ENCODE peak calls at places on chromosomes 7 and 10, in seven cellular contexts. One of them, this sample, is unnamed. For H3K9me3, the result is how much of the 10 kb centered on the place peaks cover.

GRCh38 chr7:10082896-10083295 is 890.8 kb upstream of the PHF14 start:
- DNase-seq in effector memory CD4-positive, alpha-beta T cell: no peak
- DNase-seq in OCI-LY7: no peak
- DNase-seq in transverse colon: no peak
- DNase-seq in heart right ventricle: no peak
- DNase-seq in CD4-positive, CD25-positive, alpha-beta regulatory T cell: no peak
- DNase-seq in heart left ventricle: no peak
- DNase-seq in this sample: no peak

GRCh38 chr7:74092964-74093339 is 9.3 kb downstream of the LIMK1 start:
- DNase-seq in OCI-LY7: peak
- DNase-seq in transverse colon: peak
- DNase-seq in heart right ventricle: peak
- DNase-seq in effector memory CD4-positive, alpha-beta T cell: no peak
- DNase-seq in CD4-positive, CD25-positive, alpha-beta regulatory T cell: no peak
- DNase-seq in heart left ventricle: peak
- DNase-seq in this sample: no peak

GRCh38 chr10:58291538-58292174 is 22.7 kb downstream of the CISD1 start:
- DNase-seq in heart left ventricle: no peak
- DNase-seq in OCI-LY7: peak
- DNase-seq in CD4-positive, CD25-positive, alpha-beta regulatory T cell: peak
- DNase-seq in effector memory CD4-positive, alpha-beta T cell: no peak
- DNase-seq in heart right ventricle: no peak
- DNase-seq in transverse colon: no peak
- DNase-seq in this sample: peak

GRCh38 chr7:108079291-108080057 is 50.7 kb downstream of the LAMB4 start:
- DNase-seq in OCI-LY7: no peak
- DNase-seq in heart left ventricle: no peak
- DNase-seq in transverse colon: peak
- DNase-seq in effector memory CD4-positive, alpha-beta T cell: no peak
- DNase-seq in CD4-positive, CD25-positive, alpha-beta regulatory T cell: no peak
- DNase-seq in heart right ventricle: no peak
- DNase-seq in this sample: peak

GRCh38 chr7:143372070-143372469 is 9.1 kb upstream of the ZYX start:
- DNase-seq in effector memory CD4-positive, alpha-beta T cell: peak
- DNase-seq in heart right ventricle: peak
- DNase-seq in transverse colon: peak
- DNase-seq in heart left ventricle: peak
- DNase-seq in OCI-LY7: peak
- DNase-seq in CD4-positive, CD25-positive, alpha-beta regulatory T cell: peak
- DNase-seq in this sample: peak

GRCh38 chr10:80500572-80501380 is 36.9 kb upstream of the SH2D4B start:
- DNase-seq in heart left ventricle: peak
- DNase-seq in heart right ventricle: peak
- DNase-seq in effector memory CD4-positive, alpha-beta T cell: no peak
- DNase-seq in transverse colon: no peak
- DNase-seq in OCI-LY7: no peak
- DNase-seq in CD4-positive, CD25-positive, alpha-beta regulatory T cell: no peak
- DNase-seq in this sample: peak

GRCh38 chr7:18508441-18509427 is 13.2 kb downstream of the HDAC9 start:
- DNase-seq in OCI-LY7: no peak
- DNase-seq in heart right ventricle: no peak
- DNase-seq in heart left ventricle: no peak
- DNase-seq in CD4-positive, CD25-positive, alpha-beta regulatory T cell: no peak
- DNase-seq in transverse colon: no peak
- DNase-seq in effector memory CD4-positive, alpha-beta T cell: no peak
- DNase-seq in this sample: peak

GRCh38 chr7:117091721-117092120 is 138.4 kb downstream of the ST7 start:
- DNase-seq in effector memory CD4-positive, alpha-beta T cell: no peak
- DNase-seq in OCI-LY7: no peak
- DNase-seq in CD4-positive, CD25-positive, alpha-beta regulatory T cell: no peak
- DNase-seq in heart right ventricle: no peak
- DNase-seq in heart left ventricle: no peak
- DNase-seq in transverse colon: no peak
- DNase-seq in this sample: no peak

GRCh38 chr7:80748302-80749042 is 110.0 kb downstream of the CD36 start:
- DNase-seq in transverse colon: no peak
- DNase-seq in OCI-LY7: no peak
- DNase-seq in effector memory CD4-positive, alpha-beta T cell: no peak
- DNase-seq in heart left ventricle: no peak
- DNase-seq in CD4-positive, CD25-positive, alpha-beta regulatory T cell: no peak
- DNase-seq in heart right ventricle: no peak
- DNase-seq in this sample: no peak

GRCh38 chr7:103317009-103317408 is 19.8 kb downstream of the PMPCB start:
- DNase-seq in effector memory CD4-positive, alpha-beta T cell: no peak
- DNase-seq in OCI-LY7: no peak
- DNase-seq in heart left ventricle: no peak
- DNase-seq in CD4-positive, CD25-positive, alpha-beta regulatory T cell: no peak
- DNase-seq in transverse colon: no peak
- DNase-seq in heart right ventricle: no peak
- DNase-seq in this sample: peak

GRCh38 chr10:49134327-49134726 is 506 bp upstream of the FAM170B start:
- DNase-seq in effector memory CD4-positive, alpha-beta T cell: no peak
- DNase-seq in CD4-positive, CD25-positive, alpha-beta regulatory T cell: no peak
- DNase-seq in OCI-LY7: peak
- DNase-seq in heart right ventricle: no peak
- DNase-seq in heart left ventricle: no peak
- DNase-seq in transverse colon: no peak
- DNase-seq in this sample: no peak

GRCh38 chr10:30935078-30935477 is 96.6 kb downstream of the ZNF438 start:
- DNase-seq in transverse colon: no peak
- DNase-seq in OCI-LY7: no peak
- DNase-seq in heart right ventricle: no peak
- DNase-seq in heart left ventricle: no peak
- DNase-seq in CD4-positive, CD25-positive, alpha-beta regulatory T cell: no peak
- DNase-seq in effector memory CD4-positive, alpha-beta T cell: no peak
- DNase-seq in this sample: no peak

GRCh38 chr10:31321396-31321941 is 2.5 kb downstream of the ZEB1 start:
- DNase-seq in OCI-LY7: peak
- DNase-seq in transverse colon: peak
- DNase-seq in heart left ventricle: no peak
- DNase-seq in effector memory CD4-positive, alpha-beta T cell: peak
- DNase-seq in heart right ventricle: no peak
- DNase-seq in CD4-positive, CD25-positive, alpha-beta regulatory T cell: peak
- DNase-seq in this sample: peak

GRCh38 chr7:39824801-39825200 is 125.3 kb upstream of the CDK13 start:
- DNase-seq in heart left ventricle: no peak
- DNase-seq in transverse colon: no peak
- DNase-seq in effector memory CD4-positive, alpha-beta T cell: no peak
- DNase-seq in CD4-positive, CD25-positive, alpha-beta regulatory T cell: no peak
- DNase-seq in OCI-LY7: no peak
- DNase-seq in heart right ventricle: no peak
- DNase-seq in this sample: no peak

GRCh38 chr10:127563718-127564553 is 14.8 kb downstream of the NPS start:
- DNase-seq in OCI-LY7: peak
- DNase-seq in heart left ventricle: no peak
- DNase-seq in CD4-positive, CD25-positive, alpha-beta regulatory T cell: no peak
- DNase-seq in heart right ventricle: peak
- DNase-seq in effector memory CD4-positive, alpha-beta T cell: no peak
- DNase-seq in transverse colon: peak
- DNase-seq in this sample: no peak

GRCh38 chr7:149209518-149210269 is 14.3 kb downstream of the ZNF282 start:
- DNase-seq in effector memory CD4-positive, alpha-beta T cell: peak
- DNase-seq in OCI-LY7: peak
- DNase-seq in heart left ventricle: no peak
- DNase-seq in transverse colon: peak
- DNase-seq in heart right ventricle: no peak
- DNase-seq in CD4-positive, CD25-positive, alpha-beta regulatory T cell: peak
- DNase-seq in this sample: peak

DNA sequence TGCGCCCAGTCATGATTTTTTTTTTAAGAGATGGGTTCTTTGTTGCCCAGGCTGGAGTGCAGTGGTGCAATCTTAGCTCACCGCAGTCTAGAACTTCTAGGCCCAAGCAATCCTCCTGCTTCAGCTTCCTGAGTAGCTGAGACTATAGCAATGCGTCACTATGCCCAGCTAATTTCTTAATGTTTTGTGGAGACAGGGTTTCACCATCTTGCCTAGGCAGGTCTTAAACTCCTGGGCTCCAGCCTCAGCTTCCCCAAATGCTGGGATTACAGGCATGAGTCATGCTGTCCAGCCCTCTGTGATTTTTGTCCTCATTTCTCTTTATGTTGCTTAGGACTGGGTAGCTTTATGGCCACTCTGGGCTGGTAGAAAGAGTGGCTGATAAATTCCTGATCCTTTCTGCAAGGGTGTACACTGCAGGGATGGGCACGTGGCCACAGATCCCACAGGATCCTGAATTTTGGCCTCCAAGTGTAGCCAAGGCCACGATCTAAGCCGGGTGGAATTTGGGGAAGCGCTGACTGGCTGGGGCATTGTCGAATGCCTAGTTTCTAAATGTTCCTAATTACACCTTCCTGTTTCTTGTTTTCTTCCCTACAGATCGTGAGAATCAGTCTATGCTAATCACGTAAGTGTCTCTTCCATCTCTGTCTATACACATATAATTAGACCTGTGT is 24.1 kb upstream of the MYH16 start:
- DNase-seq in CD4-positive, CD25-positive, alpha-beta regulatory T cell: no peak
- DNase-seq in effector memory CD4-positive, alpha-beta T cell: no peak
- DNase-seq in heart right ventricle: no peak
- DNase-seq in heart left ventricle: no peak
- DNase-seq in OCI-LY7: no peak
- DNase-seq in transverse colon: no peak
- DNase-seq in this sample: no peak
- H3K27ac ChIP-seq in CD4-positive, CD25-positive, alpha-beta regulatory T cell: no peak
- H3K27ac ChIP-seq in effector memory CD4-positive, alpha-beta T cell: no peak
- H3K27ac ChIP-seq in heart right ventricle: no peak
- H3K27ac ChIP-seq in heart left ventricle: no peak
- H3K27ac ChIP-seq in OCI-LY7: no peak
- H3K27ac ChIP-seq in transverse colon: no peak
- H3K27ac ChIP-seq in this sample: no peak

DNA sequence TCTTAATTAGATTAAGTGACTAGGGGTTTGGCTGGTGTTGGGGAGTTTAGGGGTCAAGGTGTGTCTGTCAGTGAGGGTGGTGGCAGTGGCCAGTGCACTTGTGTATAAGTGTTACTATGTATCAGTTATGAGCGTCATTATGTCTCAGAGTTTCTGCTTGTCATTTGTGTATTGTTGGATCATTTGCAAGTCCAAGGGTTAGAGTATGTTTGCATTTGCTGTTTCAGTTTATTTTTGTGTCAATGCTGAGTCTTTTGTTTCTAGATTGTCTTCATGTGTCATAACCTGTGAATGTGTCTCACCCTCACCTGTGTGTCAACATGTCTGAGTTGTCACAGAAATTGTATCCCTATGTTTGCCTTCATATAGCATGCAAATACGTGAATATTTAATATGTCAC is 97.5 kb upstream of the PAX2 start:
- DNase-seq in CD4-positive, CD25-positive, alpha-beta regulatory T cell: no peak
- DNase-seq in heart right ventricle: no peak
- DNase-seq in heart left ventricle: no peak
- DNase-seq in OCI-LY7: no peak
- DNase-seq in effector memory CD4-positive, alpha-beta T cell: no peak
- DNase-seq in transverse colon: no peak
- DNase-seq in this sample: no peak
- H3K9me3 ChIP-seq in CD4-positive, CD25-positive, alpha-beta regulatory T cell: under half
- H3K9me3 ChIP-seq in heart right ventricle: under half
- H3K9me3 ChIP-seq in heart left ventricle: under half
- H3K9me3 ChIP-seq in OCI-LY7: under half
- H3K9me3 ChIP-seq in effector memory CD4-positive, alpha-beta T cell: under half
- H3K9me3 ChIP-seq in transverse colon: under half
- H3K9me3 ChIP-seq in this sample: under half

GRCh38 chr7:47045169-47045568 is 536.7 kb downstream of the TNS3 start:
- DNase-seq in heart right ventricle: peak
- DNase-seq in OCI-LY7: no peak
- DNase-seq in heart left ventricle: peak
- DNase-seq in transverse colon: no peak
- DNase-seq in CD4-positive, CD25-positive, alpha-beta regulatory T cell: no peak
- DNase-seq in effector memory CD4-positive, alpha-beta T cell: no peak
- DNase-seq in this sample: no peak

GRCh38 chr7:47045592-47045991 is 536.3 kb downstream of the TNS3 start:
- DNase-seq in OCI-LY7: no peak
- DNase-seq in transverse colon: no peak
- DNase-seq in CD4-positive, CD25-positive, alpha-beta regulatory T cell: no peak
- DNase-seq in heart right ventricle: no peak
- DNase-seq in effector memory CD4-positive, alpha-beta T cell: no peak
- DNase-seq in heart left ventricle: no peak
- DNase-seq in this sample: peak

GRCh38 chr7:47046949-47047348 is 535.0 kb downstream of the TNS3 start:
- DNase-seq in heart right ventricle: no peak
- DNase-seq in transverse colon: no peak
- DNase-seq in OCI-LY7: no peak
- DNase-seq in CD4-positive, CD25-positive, alpha-beta regulatory T cell: no peak
- DNase-seq in effector memory CD4-positive, alpha-beta T cell: no peak
- DNase-seq in heart left ventricle: no peak
- DNase-seq in this sample: no peak

GRCh38 chr7:47049234-47049774 is 532.6 kb downstream of the TNS3 start:
- DNase-seq in CD4-positive, CD25-positive, alpha-beta regulatory T cell: no peak
- DNase-seq in OCI-LY7: no peak
- DNase-seq in heart left ventricle: no peak
- DNase-seq in heart right ventricle: no peak
- DNase-seq in transverse colon: no peak
- DNase-seq in effector memory CD4-positive, alpha-beta T cell: no peak
- DNase-seq in this sample: no peak

DNA sequence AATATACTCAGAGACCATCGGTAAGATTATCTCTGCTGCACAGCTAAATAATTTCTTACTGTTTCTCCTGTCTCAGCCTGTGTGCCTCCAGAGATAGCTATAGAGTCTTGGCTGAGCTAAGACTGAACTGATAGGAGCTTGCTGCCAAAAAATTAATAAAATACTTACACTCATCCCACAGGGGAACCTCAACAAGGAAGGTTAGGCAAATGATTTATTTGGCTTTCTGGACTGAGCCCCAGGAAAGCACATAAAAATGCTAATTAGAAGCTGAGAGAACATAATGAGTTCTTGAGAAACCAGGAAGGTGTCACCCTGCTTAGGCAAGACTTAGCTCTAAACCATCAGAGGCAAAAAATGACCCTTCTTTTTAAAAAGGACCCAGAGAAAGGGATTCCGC is 534.5 kb downstream of the TNS3 start:
- DNase-seq in transverse colon: no peak
- DNase-seq in effector memory CD4-positive, alpha-beta T cell: no peak
- DNase-seq in heart left ventricle: no peak
- DNase-seq in CD4-positive, CD25-positive, alpha-beta regulatory T cell: no peak
- DNase-seq in OCI-LY7: no peak
- DNase-seq in heart right ventricle: no peak
- DNase-seq in this sample: no peak
- H3K4me3 ChIP-seq in transverse colon: no peak
- H3K4me3 ChIP-seq in effector memory CD4-positive, alpha-beta T cell: no peak
- H3K4me3 ChIP-seq in heart left ventricle: no peak
- H3K4me3 ChIP-seq in CD4-positive, CD25-positive, alpha-beta regulatory T cell: no peak
- H3K4me3 ChIP-seq in OCI-LY7: no peak
- H3K4me3 ChIP-seq in heart right ventricle: no peak
- H3K4me3 ChIP-seq in this sample: no peak

DNA sequence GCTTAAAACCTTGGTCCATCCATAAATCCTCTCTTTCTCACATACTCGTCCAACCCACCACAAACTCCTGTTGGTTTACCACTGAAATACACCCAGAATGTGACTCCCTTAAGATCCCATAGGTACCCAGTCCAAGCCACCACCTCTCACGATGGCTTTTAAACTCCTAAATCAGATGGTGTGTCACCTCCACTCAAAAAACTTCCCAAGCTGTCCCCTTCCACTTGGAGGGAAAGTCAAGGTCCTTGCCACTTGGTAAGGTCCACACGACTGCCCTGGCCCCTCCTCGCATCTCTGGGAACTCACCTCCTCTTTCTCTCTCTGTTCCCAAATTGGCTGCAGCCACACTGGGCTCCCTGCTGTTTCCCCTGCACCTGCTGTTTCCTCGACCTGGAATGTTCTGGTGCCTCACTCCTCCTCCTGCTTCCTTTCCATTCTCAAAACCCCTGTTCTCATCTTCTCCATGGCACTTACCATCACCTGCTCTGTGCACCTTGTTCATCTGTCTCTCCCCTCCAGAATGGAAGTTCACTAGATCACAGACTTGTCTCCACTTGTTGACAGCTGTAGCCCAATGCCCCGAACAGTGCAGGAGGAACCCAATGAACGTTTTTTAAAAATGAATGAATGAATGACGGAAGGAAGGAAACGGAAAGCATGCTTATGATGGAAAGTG is 23.0 kb downstream of the ZFAND2A start:
- DNase-seq in effector memory CD4-positive, alpha-beta T cell: no peak
- DNase-seq in transverse colon: no peak
- DNase-seq in heart right ventricle: no peak
- DNase-seq in OCI-LY7: peak
- DNase-seq in heart left ventricle: no peak
- DNase-seq in CD4-positive, CD25-positive, alpha-beta regulatory T cell: no peak
- DNase-seq in this sample: no peak
- H3K27ac ChIP-seq in effector memory CD4-positive, alpha-beta T cell: no peak
- H3K27ac ChIP-seq in transverse colon: no peak
- H3K27ac ChIP-seq in heart right ventricle: no peak
- H3K27ac ChIP-seq in OCI-LY7: peak
- H3K27ac ChIP-seq in heart left ventricle: no peak
- H3K27ac ChIP-seq in CD4-positive, CD25-positive, alpha-beta regulatory T cell: no peak
- H3K27ac ChIP-seq in this sample: no peak

This sample was measured in cardiac muscle cell.